ENCODE peak calls at places on chromosomes 13 and 19, in nine cellular contexts. Q, W, U, T, K, X, A, P and C are unnamed samples.

GRCh38 chr19:13051581-13052165 is 51.0 kb downstream of the LYL1 start:
- DNase-seq in K (peak; percentile 18), P (no peak), Q (peak; percentile 93), A (peak; percentile 66), U (peak; percentile 79), T (peak; percentile 77), X (peak; percentile 62), W (peak; percentile 95), C (no peak)

GRCh38 chr19:55537741-55538111 is 793 bp upstream of the SBK2 start:
- DNase-seq in T (no peak), X (no peak), K (no peak), P (no peak), A (no peak), Q (no peak), W (peak; percentile 78), U (no peak), C (no peak)

GRCh38 chr19:42143341-42144234 is 11.3 kb upstream of the POU2F2 start:
- DNase-seq in U (no peak), X (no peak), T (peak; percentile 65), A (peak; percentile 68), P (no peak), K (no peak), Q (peak; percentile 91), W (peak; percentile 87), C (no peak)

GRCh38 chr19:18119243-18120105 is 21.9 kb downstream of the MAST3 start:
- DNase-seq in A (no peak), U (no peak), X (no peak), K (peak; percentile 61), Q (no peak), T (no peak), P (no peak), W (peak; percentile 20), C (peak; percentile 67)

GRCh38 chr19:28406237-28406596 is 806.7 kb downstream of the UQCRFS1 start:
- DNase-seq in W (no peak), T (no peak), K (no peak), Q (no peak), X (no peak), A (no peak), U (no peak), P (no peak), C (no peak)

GRCh38 chr19:32870154-32870573 is 597 bp upstream of the SLC7A9 start:
- DNase-seq in T (no peak), K (no peak), A (peak; percentile 37), U (no peak), P (no peak), W (peak; percentile 54), X (no peak), Q (no peak), C (no peak)

GRCh38 chr13:31209172-31209818 is 9.5 kb downstream of the B3GLCT start:
- DNase-seq in W (peak; percentile 43), U (no peak), X (peak; percentile 22), A (no peak), K (no peak), T (no peak), P (no peak), Q (peak; percentile 27), C (no peak)

GRCh38 chr13:48979892-48980291 is 4.2 kb downstream of the FNDC3A start:
- DNase-seq in X (no peak), K (peak; percentile 79), W (no peak), P (no peak), Q (no peak), T (no peak), A (no peak), U (no peak), C (peak; percentile 40)

GRCh38 chr19:3132971-3133792 is 2.7 kb upstream of the GNA15 start:
- DNase-seq in U (no peak), K (peak; percentile 78), W (no peak), T (no peak), X (no peak), Q (no peak), P (no peak), A (no peak), C (peak; percentile 81)

GRCh38 chr19:10223488-10224213 is 7.5 kb downstream of the S1PR2 start:
- DNase-seq in T (no peak), K (no peak), U (no peak), A (no peak), P (no peak), Q (no peak), X (no peak), W (no peak), C (no peak)

GRCh38 chr19:10222201-10222890 is 8.8 kb downstream of the S1PR2 start:
- DNase-seq in P (no peak), A (no peak), U (no peak), X (no peak), W (no peak), Q (no peak), K (no peak), T (no peak), C (no peak)

GRCh38 chr19:10220695-10221094 is 10.4 kb downstream of the S1PR2 start:
- DNase-seq in W (no peak), U (no peak), X (no peak), K (no peak), P (no peak), Q (no peak), A (no peak), T (no peak), C (no peak)

GRCh38 chr19:10217085-10217484 is 14.0 kb downstream of the S1PR2 start:
- DNase-seq in T (no peak), W (no peak), X (no peak), P (no peak), K (no peak), U (no peak), A (no peak), Q (no peak), C (no peak)

DNA sequence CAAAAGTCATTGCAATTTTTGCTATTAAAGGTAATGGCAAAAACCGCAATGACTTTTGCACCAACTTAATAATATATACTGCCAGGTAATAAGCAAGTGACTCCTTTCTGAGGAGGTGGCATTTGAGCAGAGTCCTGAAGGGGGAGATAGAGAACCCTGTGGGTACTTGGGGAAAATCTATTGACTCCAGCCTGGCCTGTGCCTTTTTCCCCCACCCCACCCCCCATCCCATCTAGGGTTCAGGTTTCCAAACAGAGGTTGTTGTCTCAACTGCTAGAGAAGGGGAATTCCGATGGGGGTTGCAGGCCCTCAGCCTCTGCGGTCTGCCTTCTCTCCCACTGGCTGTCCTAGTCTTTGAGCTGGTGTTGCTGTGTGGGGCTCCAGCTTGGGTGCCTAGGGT is 11.5 kb downstream of the S1PR2 start:
- DNase-seq in A (no peak), X (no peak), K (peak; percentile 95), W (peak; percentile 87), P (no peak), U (peak; percentile 41), Q (peak; percentile 33), T (no peak), C (peak; percentile 82)
- TF ChIP-seq CTCF in A (peak; percentile 43), X (peak; percentile 14), K (peak; percentile 76), W (peak; percentile 56), P (no peak), U (no peak), Q (peak; percentile 38), T (peak; percentile 42), C (peak; percentile 54)

GRCh38 chr13:51449018-51449417 is 3.8 kb downstream of the INTS6 start:
- DNase-seq in K (no peak), X (no peak), T (no peak), A (no peak), P (no peak), Q (no peak), W (no peak), U (no peak), C (no peak)

DNA sequence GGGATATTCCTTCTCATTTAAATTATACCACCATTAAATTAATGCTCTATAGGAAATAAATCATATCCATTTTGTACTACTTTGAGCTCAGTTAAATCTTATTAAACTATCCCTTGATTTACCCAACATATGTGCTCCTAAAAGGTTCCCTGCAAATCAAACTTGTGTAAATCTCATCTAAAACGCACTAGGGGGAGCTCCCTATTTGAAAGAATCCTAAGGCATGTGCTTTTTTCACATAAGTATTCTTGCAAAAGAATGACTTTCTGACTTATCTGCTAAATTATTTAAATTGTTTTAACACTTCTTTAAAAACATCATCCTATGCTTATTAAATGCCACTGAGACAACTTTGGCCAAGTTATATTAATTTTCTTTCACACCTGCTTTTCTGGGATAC is 7.9 kb downstream of the INTS6 start:
- DNase-seq in Q (no peak), W (peak; percentile 52), P (peak; percentile 13), X (no peak), K (no peak), T (no peak), U (no peak), A (no peak), C (no peak)
- TF ChIP-seq CTCF in Q (no peak), W (peak; percentile 53), P (peak; percentile 40), X (peak; percentile 36), K (no peak), T (no peak), U (no peak), A (peak; percentile 18), C (no peak)

GRCh38 chr13:69579351-69579750 is 528.3 kb upstream of the ATXN8OS start:
- DNase-seq in P (no peak), K (no peak), T (no peak), X (no peak), A (no peak), W (peak; percentile 28), U (no peak), Q (no peak), C (peak; percentile 10)
- TF ChIP-seq CTCF in P (no peak), K (peak; percentile 6), T (peak; percentile 57), X (peak; percentile 24), A (peak; percentile 25), W (peak; percentile 54), U (no peak), Q (no peak), C (no peak)

GRCh38 chr19:51019544-51019925 is at the start of gene KLK10:
- DNase-seq in Q (no peak), X (no peak), U (peak; percentile 25), P (no peak), A (no peak), K (no peak), T (no peak), W (no peak), C (no peak)

GRCh38 chr19:51023946-51024345 is 2.5 kb downstream of the KLK11 start:
- DNase-seq in X (no peak), P (no peak), T (no peak), U (no peak), W (no peak), K (no peak), Q (no peak), A (no peak), C (no peak)

GRCh38 chr19:51018745-51019543 is 565 bp downstream of the KLK10 start:
- DNase-seq in A (no peak), X (no peak), K (no peak), T (no peak), W (peak; percentile 73), Q (peak; percentile 36), U (peak; percentile 89), P (no peak), C (no peak)

GRCh38 chr19:51022526-51022925 is 3.0 kb upstream of the KLK10 start:
- DNase-seq in A (no peak), P (no peak), U (no peak), W (no peak), Q (no peak), K (no peak), X (no peak), T (no peak), C (no peak)

GRCh38 chr19:51020988-51021651 is 1.6 kb upstream of the KLK10 start:
- DNase-seq in P (peak; percentile 64), U (peak; percentile 61), T (no peak), X (peak; percentile 54), Q (no peak), W (peak; percentile 79), K (peak; percentile 22), A (no peak), C (no peak)
- TF ChIP-seq CTCF in P (peak; percentile 95), U (peak; percentile 59), T (peak; percentile 76), X (peak; percentile 78), Q (peak; percentile 67), W (peak; percentile 73), K (peak; percentile 39), A (peak; percentile 73), C (peak; percentile 57)